ENCODE peak calls at places on chromosome 1, in four cellular contexts. J is endothelial cell; C is activated CD8-positive, alpha-beta T cell treated with anti-CD3 and anti-CD28 coated beads for 36 hours; V is cardiac muscle cell. S is an unnamed sample.

GRCh38 chr1:198671136-198671535 is 32.3 kb downstream of the PTPRC start:
- DNase-seq in J (no peak), C (no peak), V (no peak), S (no peak)

GRCh38 chr1:4020411-4020810 is 120.3 kb upstream of the C1orf174 start:
- DNase-seq in J (no peak), C (no peak), V (no peak), S (no peak)

GRCh38 chr1:89953072-89953626 is 41.8 kb upstream of the ZNF326 start:
- DNase-seq in J (peak; percentile 16), C (peak; percentile 61), V (peak; percentile 56), S (no peak)

GRCh38 chr1:228445867-228446584 is 29.4 kb upstream of the TRIM17 start:
- DNase-seq in J (peak; percentile 15), C (peak; percentile 62), V (peak; percentile 82), S (peak; percentile 17)

GRCh38 chr1:225888289-225888897 is 553 bp downstream of the LEFTY1 start:
- DNase-seq in J (no peak), C (no peak), V (no peak), S (no peak)

GRCh38 chr1:228500143-228500736 is 13.1 kb downstream of the RNF187 start:
- DNase-seq in J (no peak), C (no peak), V (no peak), S (no peak)

GRCh38 chr1:95012389-95012788 is 60.4 kb downstream of the ALG14 start:
- DNase-seq in J (no peak), C (no peak), V (peak; percentile 90), S (no peak)

GRCh38 chr1:167197692-167198091 is 23.0 kb upstream of the POU2F1 start:
- DNase-seq in J (no peak), C (peak; percentile 30), V (no peak), S (no peak)

GRCh38 chr1:104648269-104648691 is 898.6 kb downstream of the AMY1C start:
- DNase-seq in J (peak; percentile 12), C (no peak), V (peak; percentile 0), S (no peak)

GRCh38 chr1:17370618-17371017 is 1.4 kb upstream of the PADI6 start:
- DNase-seq in J (no peak), C (no peak), V (no peak), S (no peak)

DNA sequence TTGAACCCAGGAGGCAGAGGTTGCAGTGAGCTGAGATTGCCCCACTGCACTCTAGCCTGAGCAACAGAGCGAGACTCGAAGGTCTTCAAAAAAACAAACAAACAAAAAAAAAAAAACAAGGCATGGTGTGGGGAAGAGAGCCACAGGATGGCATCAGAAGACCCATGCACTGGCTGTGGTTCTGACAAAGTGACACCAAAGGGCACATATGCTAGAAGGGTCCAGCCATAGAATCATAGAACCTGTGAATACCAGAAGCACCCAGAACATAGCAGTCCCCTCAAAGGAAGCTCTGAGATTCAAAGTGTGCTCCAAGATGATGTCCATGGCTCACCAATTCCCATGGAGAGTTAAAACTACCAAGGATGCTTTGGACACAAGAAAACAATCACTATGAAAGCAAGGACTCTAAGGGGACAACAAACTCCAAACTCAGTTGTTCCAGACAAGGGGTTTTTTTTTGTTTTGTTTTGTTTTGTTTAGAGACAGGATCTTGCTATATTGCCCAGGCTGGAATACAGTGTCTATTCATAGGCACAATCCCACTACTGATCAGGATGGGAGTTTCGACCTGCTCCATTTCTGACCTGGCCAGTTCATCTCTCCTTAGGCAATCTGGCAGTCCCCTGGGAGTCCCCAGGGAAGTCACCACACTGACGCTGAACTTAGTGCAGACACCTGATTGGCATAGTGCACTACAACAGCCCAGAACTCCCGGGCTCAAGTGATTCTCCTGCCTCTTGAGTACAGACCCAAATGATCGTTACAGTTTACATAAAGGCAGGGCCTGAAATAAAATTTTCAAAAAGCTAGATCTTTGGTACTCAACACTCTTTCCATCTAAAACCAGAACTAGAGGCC is 56.4 kb downstream of the TGFBR3 start:
- DNase-seq in J (no peak), C (no peak), V (no peak), S (no peak)
- TF ChIP-seq CTCF in J (no peak), C (no peak), V (no peak), S (no peak)

GRCh38 chr1:216332462-216332861 is 90.8 kb downstream of the USH2A start:
- DNase-seq in J (no peak), C (no peak), V (no peak), S (no peak)

GRCh38 chr1:216331211-216331610 is 92.0 kb downstream of the USH2A start:
- DNase-seq in J (no peak), C (no peak), V (no peak), S (no peak)

GRCh38 chr1:216330262-216330661 is 93.0 kb downstream of the USH2A start:
- DNase-seq in J (no peak), C (no peak), V (no peak), S (no peak)

DNA sequence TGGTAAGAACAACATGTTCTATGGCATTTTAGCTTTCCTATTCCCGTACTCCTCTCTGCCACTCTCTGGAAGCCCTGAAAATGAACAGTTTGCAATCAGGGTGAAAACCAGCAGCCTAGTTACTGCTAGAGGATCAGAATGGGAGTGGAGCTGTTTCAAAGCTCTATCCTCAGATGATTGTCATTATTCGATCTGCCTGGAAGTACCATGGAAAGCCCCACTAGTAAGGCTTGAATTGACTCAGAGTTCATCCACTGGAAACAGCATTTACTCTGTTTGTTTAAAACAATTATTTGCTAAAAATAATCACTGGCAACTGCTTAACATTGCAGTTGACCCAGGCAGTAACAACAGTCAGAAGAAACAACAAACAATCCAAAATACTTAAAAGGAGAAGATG is 91.2 kb downstream of the USH2A start:
- DNase-seq in J (no peak), C (no peak), V (no peak), S (no peak)
- TF ChIP-seq CTCF in J (no peak), C (no peak), V (no peak), S (no peak)

GRCh38 chr1:240888039-240888786 is 276.3 kb upstream of the GREM2 start:
- DNase-seq in J (peak; percentile 48), C (peak; percentile 42), V (no peak), S (peak; percentile 62)
- TF ChIP-seq CTCF in J (peak; percentile 97), C (peak; percentile 73), V (peak; percentile 11), S (peak; percentile 99)

GRCh38 chr1:25034736-25035522 is 104.9 kb upstream of the RUNX3 start:
- DNase-seq in J (no peak), C (peak; percentile 63), V (no peak), S (no peak)

GRCh38 chr1:25031601-25031965 is 101.5 kb upstream of the RUNX3 start:
- DNase-seq in J (no peak), C (peak; percentile 90), V (no peak), S (no peak)

GRCh38 chr1:25031966-25032667 is 102.0 kb upstream of the RUNX3 start:
- DNase-seq in J (no peak), C (peak; percentile 83), V (peak; percentile 32), S (no peak)

GRCh38 chr1:25033828-25034451 is 103.9 kb upstream of the RUNX3 start:
- DNase-seq in J (no peak), C (peak; percentile 61), V (no peak), S (no peak)

DNA sequence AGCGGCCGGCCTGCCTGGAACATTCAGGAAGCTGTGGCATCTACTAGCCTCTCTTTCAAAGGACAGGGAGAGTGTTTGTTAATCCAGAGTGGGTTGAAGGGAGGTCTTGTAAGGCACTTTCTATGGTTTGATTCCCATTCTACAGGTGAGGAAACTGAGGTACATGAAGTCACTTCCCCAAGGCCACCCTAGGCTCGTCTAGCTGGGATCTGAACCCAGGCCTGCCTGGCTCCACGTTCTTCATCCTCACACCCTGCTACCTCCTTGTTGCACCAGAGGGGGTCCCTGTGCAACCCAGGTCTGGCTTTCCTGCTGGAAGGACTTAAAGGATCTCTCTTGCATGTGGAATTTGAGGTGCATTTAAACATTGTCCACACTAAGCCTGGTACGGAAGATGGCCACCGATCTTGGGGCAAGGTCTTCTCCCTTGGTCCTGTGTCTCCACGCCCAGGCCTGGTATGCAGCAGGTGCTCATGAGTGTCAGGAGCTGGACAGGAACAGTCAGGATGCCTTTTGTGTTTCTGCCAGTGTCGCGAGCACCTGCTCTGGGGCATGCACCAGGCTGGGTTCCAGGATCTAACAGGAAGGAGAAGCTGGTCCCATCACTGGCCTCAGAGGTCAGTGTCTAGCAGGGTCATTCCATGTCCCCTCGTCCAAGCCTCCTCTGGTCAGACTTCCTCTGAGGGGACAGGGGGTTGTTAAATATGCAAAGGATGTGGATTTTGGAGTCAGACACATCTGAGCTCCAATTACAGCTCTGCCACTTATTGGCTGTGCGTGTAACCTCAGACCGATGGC is 103.2 kb upstream of the RUNX3 start:
- DNase-seq in J (no peak), C (no peak), V (no peak), S (no peak)
- TF ChIP-seq CTCF in J (no peak), C (no peak), V (no peak), S (no peak)